ENCODE peak calls at places on chromosomes 16 and 17, in ten cellular contexts. N is psoas muscle; M is cardiac muscle cell; J is colonic mucosa; H is activated T-helper 1 cell treated with anti-CD3 and anti-CD28 coated beads, Interleukin-12 subunit alpha, Interleukin-12 subunit beta, Interleukin-2, Interleukin-4 antibody, amounts not matched to agents 30 ng/mL and 10 ng/mL and 1 ng/mL, durations not matched to agents 14 hours and 24 hours and 36 hours; I is AG04450; A is Peyer's patch; D is COR-L47; O is stimulated activated naive CD4-positive, alpha-beta T cell; Q is effector CD4-positive, alpha-beta T cell. V is an unnamed sample.

GRCh38 chr17:47946516-47946915 is 5.1 kb downstream of the PNPO start:
- DNase-seq in H (no peak), D (no peak), A (no peak), N (no peak), O (no peak), M (no peak), Q (no peak), J (no peak), I (no peak), V (no peak)

GRCh38 chr17:10063730-10064221 is 134.6 kb downstream of the GAS7 start:
- DNase-seq in A (no peak), Q (no peak), H (no peak), M (peak; percentile 65), O (no peak), N (no peak), I (no peak), D (no peak), J (no peak), V (no peak)

GRCh38 chr17:78272181-78272913 is 40.9 kb downstream of the TMEM235 start:
- DNase-seq in H (peak; percentile 50), A (peak; percentile 66), N (no peak), D (no peak), O (peak; percentile 83), M (peak; percentile 93), I (peak; percentile 81), J (peak; percentile 70), Q (peak; percentile 63), V (peak; percentile 98)

GRCh38 chr16:31696968-31697743 is 169.5 kb downstream of the AHSP start:
- DNase-seq in Q (no peak), I (no peak), A (no peak), N (no peak), M (peak; percentile 59), J (no peak), O (no peak), H (no peak), D (peak; percentile 30), V (peak; percentile 63)

GRCh38 chr17:1545618-1546017 is 17.0 kb downstream of the PITPNA start:
- DNase-seq in D (no peak), J (peak; percentile 46), N (no peak), I (no peak), A (no peak), O (no peak), M (no peak), H (no peak), Q (no peak), V (no peak)

GRCh38 chr17:38535886-38536285 is 69.9 kb downstream of the SRCIN1 start:
- DNase-seq in D (no peak), Q (no peak), J (no peak), H (no peak), A (no peak), I (no peak), O (no peak), N (no peak), M (no peak), V (no peak)

GRCh38 chr16:7025616-7026190 is 306.9 kb upstream of the RBFOX1 start:
- DNase-seq in A (peak; percentile 64), N (peak; percentile 56), Q (no peak), D (peak; percentile 39), J (peak; percentile 75), H (no peak), I (no peak), M (no peak), O (no peak), V (peak; percentile 77)

GRCh38 chr16:84455031-84455430 is 49.4 kb downstream of the MEAK7 start:
- DNase-seq in I (no peak), H (no peak), D (no peak), Q (no peak), M (no peak), J (no peak), O (no peak), N (no peak), A (peak; percentile 33), V (no peak)

GRCh38 chr17:4806420-4806769 is 557 bp upstream of the PLD2 start:
- DNase-seq in J (no peak), H (no peak), N (no peak), D (no peak), Q (no peak), O (no peak), I (no peak), M (peak; percentile 7), A (no peak), V (peak; percentile 41)

GRCh38 chr16:65099607-65100006 is 22.3 kb downstream of the CDH11 start:
- DNase-seq in O (no peak), H (no peak), M (no peak), Q (no peak), A (no peak), N (no peak), D (no peak), J (no peak), I (no peak), V (no peak)

GRCh38 chr16:84277244-84277823 is 17.3 kb upstream of the WFDC1 start:
- DNase-seq in D (peak; percentile 36), M (peak; percentile 66), O (peak; percentile 71), J (peak; percentile 80), N (peak; percentile 59), H (peak; percentile 53), A (peak; percentile 75), Q (peak; percentile 68), I (no peak), V (peak; percentile 73)

GRCh38 chr17:58991718-58992331 is 114.9 kb downstream of the TRIM37 start:
- DNase-seq in O (no peak), H (no peak), J (peak; percentile 26), N (no peak), M (peak; percentile 11), A (peak; percentile 57), I (no peak), D (no peak), Q (no peak), V (no peak)

GRCh38 chr16:77794586-77794985 is 6.2 kb downstream of the VAT1L start:
- DNase-seq in A (no peak), J (no peak), Q (no peak), D (no peak), M (peak; percentile 17), O (no peak), H (no peak), N (no peak), I (peak; percentile 47), V (no peak)

GRCh38 chr17:18129041-18129502 is 20.5 kb downstream of the MYO15A start:
- DNase-seq in N (no peak), J (peak; percentile 43), H (no peak), M (peak; percentile 58), Q (no peak), A (no peak), D (no peak), I (peak; percentile 34), O (no peak), V (peak; percentile 67)

GRCh38 chr17:70261170-70261569 is 91.8 kb downstream of the KCNJ2 start:
- DNase-seq in M (no peak), J (no peak), N (no peak), D (no peak), I (no peak), H (no peak), O (no peak), Q (no peak), A (no peak), V (peak; percentile 41)

GRCh38 chr17:80804466-80804865 is 187.2 kb upstream of the CHMP6 start:
- DNase-seq in N (no peak), Q (no peak), J (no peak), I (no peak), D (no peak), M (no peak), A (no peak), H (no peak), O (no peak), V (no peak)

GRCh38 chr16:77971306-77972131 is 50.8 kb upstream of the CLEC3A start:
- DNase-seq in Q (peak; percentile 70), O (peak; percentile 64), M (peak; percentile 80), H (peak; percentile 51), A (peak; percentile 83), I (peak; percentile 59), N (peak; percentile 76), D (peak; percentile 72), J (peak; percentile 82), V (peak; percentile 72)

GRCh38 chr16:70576431-70577255 is 53.0 kb downstream of the SF3B3 start:
- DNase-seq in D (no peak), J (peak; percentile 31), N (no peak), I (peak; percentile 59), M (peak; percentile 85), H (no peak), O (no peak), A (no peak), Q (no peak), V (peak; percentile 70)

GRCh38 chr17:74012465-74012864 is 191.0 kb upstream of the RPL38 start:
- DNase-seq in H (peak; percentile 11), J (no peak), N (no peak), A (no peak), I (no peak), D (peak; percentile 57), O (peak; percentile 70), Q (peak; percentile 8), M (no peak), V (no peak)

GRCh38 chr16:1093284-1094123 is 2.5 kb downstream of the C1QTNF8 start:
- DNase-seq in Q (no peak), A (no peak), N (no peak), J (no peak), O (no peak), D (no peak), M (peak; percentile 42), I (no peak), H (no peak), V (no peak)

GRCh38 chr17:48470388-48471034 is 40.5 kb upstream of the SKAP1 start:
- DNase-seq in M (peak; percentile 41), J (no peak), H (no peak), N (no peak), A (no peak), I (no peak), D (no peak), O (no peak), Q (no peak), V (peak; percentile 40)

GRCh38 chr16:57284206-57284951 is at the start of gene PLLP:
- DNase-seq in H (peak; percentile 24), A (peak; percentile 85), Q (peak; percentile 10), D (no peak), N (no peak), J (peak; percentile 63), M (peak; percentile 41), I (no peak), O (peak; percentile 67), V (no peak)

GRCh38 chr17:61647044-61647443 is 56.0 kb upstream of the NACA2 start:
- DNase-seq in A (no peak), I (no peak), N (no peak), D (no peak), M (peak; percentile 15), Q (no peak), H (no peak), O (no peak), J (no peak), V (no peak)

V was measured in SK-MEL-5.